ENCODE peak calls at places on chromosomes 3 and 15, in six cellular contexts. R is fibroblast of mammary gland, O is AG04450, N is heart right ventricle, F is fibroblast of villous mesenchyme, L is left lung. Y is an unnamed sample.

GRCh38 chr3:97817965-97818364 is 3.8 kb upstream of the CRYBG3 start:
- DNase-seq in O (no peak), L (no peak), N (no peak), R (no peak), F (no peak), Y (no peak)

GRCh38 chr15:50939911-50940310 is 31.4 kb downstream of the AP4E1 start:
- DNase-seq in F (peak), R (peak), N (no peak), O (no peak), L (no peak), Y (no peak)

GRCh38 chr15:37098468-37099320 is 1.7 kb downstream of the MEIS2 start:
- DNase-seq in F (peak), O (no peak), R (no peak), N (no peak), L (peak), Y (no peak)

GRCh38 chr3:82654708-82655107 is 893.3 kb upstream of the GBE1 start:
- DNase-seq in O (no peak), L (no peak), N (no peak), F (no peak), R (no peak), Y (no peak)

GRCh38 chr3:13642597-13642996 is 93.7 kb downstream of the FBLN2 start:
- DNase-seq in F (no peak), L (no peak), R (no peak), N (no peak), O (no peak), Y (no peak)

GRCh38 chr15:88385078-88385700 is 82.0 kb downstream of the MRPL46 start:
- DNase-seq in F (no peak), L (no peak), N (no peak), R (peak), O (no peak), Y (no peak)

GRCh38 chr3:157107037-157107436 is 52.9 kb downstream of the CCNL1 start:
- DNase-seq in F (no peak), R (no peak), L (no peak), O (no peak), N (no peak), Y (no peak)

GRCh38 chr3:52433328-52434060 is 11.4 kb downstream of the SEMA3G start:
- DNase-seq in R (no peak), O (no peak), F (peak), N (no peak), L (no peak), Y (no peak)

GRCh38 chr3:48352546-48352945 is 19.1 kb upstream of the SPINK8 start:
- DNase-seq in L (no peak), O (no peak), F (no peak), N (no peak), R (no peak), Y (no peak)

GRCh38 chr3:45082139-45082538 is 56.0 kb downstream of the CLEC3B start:
- DNase-seq in R (peak), O (peak), F (peak), L (no peak), N (no peak), Y (no peak)

GRCh38 chr3:58627580-58627894 is 39.0 kb downstream of the FAM3D start:
- DNase-seq in L (no peak), R (no peak), N (peak), F (no peak), O (no peak), Y (no peak)

GRCh38 chr15:77413687-77414349 is 6.1 kb downstream of the PEAK1 start:
- DNase-seq in N (no peak), R (no peak), F (no peak), L (no peak), O (no peak), Y (no peak)

GRCh38 chr3:63979093-63979492 is 44.2 kb downstream of the PSMD6 start:
- DNase-seq in O (no peak), R (peak), L (no peak), N (no peak), F (peak), Y (no peak)

GRCh38 chr3:35335703-35336102 is 303.6 kb upstream of the ARPP21 start:
- DNase-seq in L (no peak), R (no peak), F (no peak), N (no peak), O (no peak), Y (no peak)

GRCh38 chr3:49020335-49021212 is 1.3 kb upstream of the NDUFAF3 start:
- DNase-seq in F (peak), L (peak), R (no peak), N (peak), O (no peak), Y (no peak)

GRCh38 chr3:73681198-73681597 is 56.5 kb upstream of the PDZRN3 start:
- DNase-seq in R (no peak), L (no peak), O (no peak), F (no peak), N (no peak), Y (no peak)

GRCh38 chr15:63135804-63136203 is 14.1 kb downstream of the LACTB start:
- DNase-seq in N (no peak), F (peak), L (no peak), R (peak), O (peak), Y (no peak)

GRCh38 chr3:161233557-161233956 is 12.4 kb downstream of the NMD3 start:
- DNase-seq in R (peak), F (no peak), L (no peak), O (no peak), N (no peak), Y (no peak)

GRCh38 chr3:87856126-87856525 is 202.7 kb downstream of the CGGBP1 start:
- DNase-seq in L (no peak), F (no peak), N (no peak), R (peak), O (no peak), Y (no peak)

GRCh38 chr3:65343736-65344135 is 655.9 kb upstream of the ADAMTS9 start:
- DNase-seq in R (no peak), F (no peak), O (no peak), L (no peak), N (no peak), Y (no peak)

GRCh38 chr3:130934442-130935089 is 40.7 kb downstream of the ATP2C1 start:
- DNase-seq in N (no peak), F (no peak), R (peak), O (no peak), L (no peak), Y (no peak)

GRCh38 chr3:10944866-10945265 is 47.7 kb upstream of the SLC6A1 start:
- DNase-seq in L (no peak), R (no peak), O (no peak), F (no peak), N (no peak), Y (no peak)

GRCh38 chr15:84685304-84685703 is 27.3 kb upstream of the NMB start:
- DNase-seq in R (peak), L (no peak), O (peak), N (no peak), F (peak), Y (no peak)

GRCh38 chr15:62464705-62465104 is 299.6 kb upstream of the C2CD4B start:
- DNase-seq in L (no peak), O (no peak), R (peak), N (no peak), F (no peak), Y (no peak)

GRCh38 chr3:71341721-71342120 is 241.8 kb downstream of the FOXP1 start:
- DNase-seq in R (peak), O (peak), F (peak), L (no peak), N (no peak), Y (no peak)

GRCh38 chr3:40550168-40550567 is 25.4 kb downstream of the ZNF621 start:
- DNase-seq in L (no peak), F (no peak), R (peak), O (no peak), N (no peak), Y (no peak)

GRCh38 chr3:140571836-140572235 is 106.0 kb upstream of the TRIM42 start:
- DNase-seq in R (no peak), L (no peak), N (no peak), F (no peak), O (no peak), Y (no peak)

GRCh38 chr3:9500108-9501050 is 53.2 kb downstream of the LHFPL4 start:
- DNase-seq in R (peak), O (no peak), L (peak), N (peak), F (peak), Y (no peak)

GRCh38 chr3:64266983-64267382 is 41.7 kb upstream of the PRICKLE2 start:
- DNase-seq in F (no peak), L (no peak), R (no peak), N (no peak), O (no peak), Y (no peak)

DNA sequence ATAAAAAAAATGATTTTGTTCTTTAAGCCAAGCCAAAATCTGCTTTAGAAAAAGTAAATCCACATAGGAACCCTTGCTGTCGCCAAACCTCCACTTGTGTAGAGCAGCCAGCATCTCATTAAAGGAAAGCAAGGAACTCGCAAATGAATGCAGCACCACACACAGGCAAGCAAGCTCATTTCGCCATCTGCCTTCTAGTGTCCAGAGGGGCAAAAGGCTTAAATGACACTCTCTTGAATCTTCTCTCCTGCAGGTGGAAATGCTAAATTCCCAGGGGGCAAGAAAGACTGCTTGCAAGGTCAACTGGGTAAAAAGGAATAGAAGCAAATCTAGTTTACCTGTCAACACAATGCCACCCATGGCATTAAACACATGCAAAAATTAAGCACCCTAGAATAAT is 2.4 kb downstream of the MB21D2 start:
- DNase-seq in F (peak), O (no peak), N (no peak), L (no peak), R (peak), Y (no peak)
- TF ChIP-seq CTCF in F (peak), O (peak), N (no peak), L (no peak), R (peak), Y (peak)

GRCh38 chr3:139456391-139456790 is 19.9 kb downstream of the RBP2 start:
- DNase-seq in R (no peak), N (no peak), F (no peak), L (no peak), O (no peak), Y (no peak)

GRCh38 chr3:139460096-139460495 is 16.2 kb downstream of the RBP2 start:
- DNase-seq in F (peak), O (no peak), L (no peak), N (no peak), R (peak), Y (no peak)

GRCh38 chr3:139458348-139458747 is 18.0 kb downstream of the RBP2 start:
- DNase-seq in O (no peak), F (no peak), N (no peak), R (no peak), L (no peak), Y (no peak)

GRCh38 chr3:139457066-139457465 is 19.2 kb downstream of the RBP2 start:
- DNase-seq in N (no peak), L (no peak), R (no peak), F (no peak), O (no peak), Y (no peak)

GRCh38 chr3:139455855-139456254 is 20.5 kb downstream of the RBP2 start:
- DNase-seq in O (no peak), F (no peak), L (no peak), R (no peak), N (no peak), Y (no peak)
- TF ChIP-seq CTCF in O (no peak), F (peak), L (no peak), R (no peak), N (no peak), Y (no peak)

GRCh38 chr15:53589526-53590057 is 169.9 kb downstream of the WDR72 start:
- DNase-seq in N (no peak), R (no peak), O (no peak), F (no peak), L (no peak), Y (no peak)

GRCh38 chr15:53588773-53589172 is 170.7 kb downstream of the WDR72 start:
- DNase-seq in R (peak), F (peak), O (no peak), N (no peak), L (no peak), Y (no peak)

GRCh38 chr15:53591041-53591440 is 168.4 kb downstream of the WDR72 start:
- DNase-seq in O (no peak), R (no peak), L (no peak), F (no peak), N (no peak), Y (no peak)

GRCh38 chr15:53581513-53581912 is 177.9 kb downstream of the WDR72 start:
- DNase-seq in F (no peak), N (no peak), R (no peak), L (no peak), O (no peak), Y (no peak)

GRCh38 chr15:53586815-53587214 is 172.6 kb downstream of the WDR72 start:
- DNase-seq in R (peak), F (no peak), L (no peak), N (no peak), O (no peak), Y (peak)
- TF ChIP-seq CTCF in R (peak), F (no peak), L (peak), N (no peak), O (no peak), Y (peak)

DNA sequence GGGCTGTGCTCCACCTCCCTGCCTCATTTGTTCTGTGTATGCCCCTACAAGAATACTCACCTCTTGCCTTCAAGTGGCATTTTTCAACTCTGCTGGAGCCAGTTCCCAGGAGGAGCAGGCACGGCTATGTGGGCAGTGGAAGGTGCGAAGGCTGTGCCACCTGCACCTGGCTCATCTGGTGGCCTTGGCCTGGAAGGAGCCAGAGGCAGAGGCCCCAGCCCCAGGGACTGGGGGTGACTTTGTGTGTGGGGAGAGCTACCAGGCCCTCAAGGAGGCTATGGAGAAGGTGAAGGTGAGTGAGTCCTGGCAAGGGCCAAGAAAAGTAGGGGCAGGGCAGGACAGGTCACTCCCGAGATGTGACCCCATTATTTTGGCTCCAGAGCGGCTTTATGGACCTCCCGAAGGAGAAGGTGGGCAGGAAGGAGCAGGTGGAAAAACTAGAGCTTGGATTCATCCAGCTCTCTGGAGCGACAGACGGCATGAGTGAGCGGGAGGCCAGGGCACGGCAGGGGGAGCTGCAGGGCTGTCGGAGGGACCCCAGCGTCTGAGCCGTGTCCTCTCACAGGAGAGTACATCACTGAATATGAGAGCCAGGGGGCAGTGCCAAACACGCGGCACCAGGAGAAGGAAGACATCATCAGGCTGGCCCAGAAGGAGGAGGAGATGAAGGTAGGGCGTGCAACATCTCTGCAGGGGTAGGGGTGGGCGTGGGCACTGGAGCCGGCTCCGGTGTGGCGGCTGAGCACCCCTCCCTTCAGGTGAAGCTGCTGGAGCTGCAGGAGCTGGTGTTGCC is 57.3 kb upstream of the UBE2Q2 start:
- DNase-seq in L (no peak), R (no peak), F (peak), N (no peak), O (no peak), Y (no peak)
- TF ChIP-seq CTCF in L (no peak), R (peak), F (peak), N (no peak), O (peak), Y (no peak)

GRCh38 chr3:15272431-15273196 is 59.8 kb downstream of the SH3BP5 start:
- DNase-seq in F (peak), L (no peak), R (no peak), O (no peak), N (no peak), Y (no peak)
- TF ChIP-seq CTCF in F (no peak), L (no peak), R (no peak), O (no peak), N (no peak), Y (peak)

GRCh38 chr3:50534721-50535330 is 31.4 kb upstream of the CACNA2D2 start:
- DNase-seq in R (no peak), O (no peak), F (no peak), L (no peak), N (no peak), Y (no peak)

GRCh38 chr3:50529996-50530706 is 26.7 kb upstream of the CACNA2D2 start:
- DNase-seq in L (no peak), F (no peak), O (no peak), R (no peak), N (no peak), Y (no peak)

GRCh38 chr3:50533346-50533745 is 29.9 kb upstream of the CACNA2D2 start:
- DNase-seq in N (no peak), L (no peak), F (no peak), R (no peak), O (no peak), Y (no peak)

GRCh38 chr3:50531201-50531600 is 27.8 kb upstream of the CACNA2D2 start:
- DNase-seq in R (no peak), L (no peak), O (no peak), F (no peak), N (no peak), Y (no peak)

DNA sequence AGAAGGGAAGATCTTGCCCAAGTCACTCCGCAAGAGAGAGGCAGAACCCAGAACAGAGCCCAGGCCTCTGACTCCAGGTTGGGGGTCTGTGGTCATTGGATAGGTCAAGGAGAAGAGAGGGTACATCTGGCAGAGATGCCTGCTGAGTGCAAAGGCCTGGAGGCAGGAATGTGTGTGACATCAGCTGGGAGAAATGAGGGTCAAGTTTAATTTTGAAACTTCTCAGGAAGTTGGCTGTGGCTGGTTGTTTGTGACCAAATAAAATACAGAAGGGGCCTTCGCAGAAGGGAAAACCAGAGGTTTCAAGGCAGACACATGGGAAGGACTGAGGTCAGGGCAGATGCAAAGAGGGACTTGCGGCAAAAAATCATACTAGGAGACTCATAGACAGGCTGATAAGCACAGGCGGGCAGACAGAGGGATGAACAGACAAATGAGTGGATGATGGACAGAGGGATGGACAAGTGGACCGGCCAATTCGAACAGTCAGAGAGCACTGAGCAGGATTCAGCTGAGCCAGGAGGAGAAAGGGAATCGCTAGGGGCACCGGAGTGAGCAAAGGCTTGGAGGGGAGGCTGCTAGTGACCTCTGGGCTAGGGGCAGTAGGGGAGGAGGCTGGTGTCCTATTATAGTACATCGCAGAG is 28.8 kb upstream of the CACNA2D2 start:
- DNase-seq in L (no peak), R (no peak), O (no peak), N (no peak), F (no peak), Y (no peak)
- TF ChIP-seq CTCF in L (no peak), R (no peak), O (peak), N (no peak), F (peak), Y (no peak)